ENCODE peak calls at places on chromosomes 11 and 22, in eight cellular contexts. V, Q, X, D, T, E, K and G are unnamed samples.

GRCh38 chr22:24177045-24177444 is 4.2 kb upstream of the SUSD2 start:
- DNase-seq in D (no peak), E (no peak), Q (no peak), K (no peak), V (no peak), T (no peak), X (no peak), G (no peak)

GRCh38 chr11:124285610-124286344 is 28.0 kb downstream of the OR8D1 start:
- DNase-seq in E (peak), Q (no peak), X (no peak), V (no peak), K (no peak), D (no peak), T (peak), G (no peak)

GRCh38 chr11:125180413-125181305 is 16.1 kb downstream of the PKNOX2 start:
- DNase-seq in Q (no peak), X (no peak), E (peak), D (no peak), V (no peak), K (no peak), T (no peak), G (no peak)

GRCh38 chr22:37676691-37677627 is 1.5 kb downstream of the LGALS1 start:
- DNase-seq in Q (peak), V (peak), E (peak), K (peak), X (peak), D (peak), T (peak), G (peak)

GRCh38 chr22:44753189-44754042 is 1.0 kb downstream of the ARHGAP8 start:
- DNase-seq in K (no peak), T (peak), X (no peak), E (no peak), D (no peak), Q (no peak), V (no peak), G (no peak)

GRCh38 chr11:67302571-67303131 is 679 bp upstream of the SSH3 start:
- DNase-seq in K (no peak), Q (peak), T (no peak), E (no peak), V (no peak), X (peak), D (no peak), G (peak)

GRCh38 chr11:122180435-122180834 is 64.4 kb upstream of the BLID start:
- DNase-seq in V (no peak), X (no peak), D (no peak), T (peak), K (no peak), E (peak), Q (no peak), G (no peak)

GRCh38 chr11:83785942-83786341 is 499.8 kb upstream of the CCDC90B start:
- DNase-seq in Q (no peak), E (no peak), V (no peak), K (no peak), T (no peak), D (no peak), X (no peak), G (no peak)

GRCh38 chr22:30121988-30122387 is 41.7 kb downstream of the HORMAD2 start:
- DNase-seq in T (no peak), E (no peak), X (no peak), Q (no peak), D (no peak), V (no peak), K (no peak), G (no peak)

GRCh38 chr11:2562897-2563215 is 118.0 kb downstream of the KCNQ1 start:
- DNase-seq in V (no peak), E (no peak), K (no peak), D (no peak), T (no peak), Q (no peak), X (no peak), G (no peak)

GRCh38 chr22:50053861-50054260 is 4.2 kb downstream of the TTLL8 start:
- DNase-seq in X (no peak), D (no peak), K (no peak), V (no peak), E (no peak), T (no peak), Q (no peak), G (no peak)

GRCh38 chr22:40196628-40197027 is 18.9 kb downstream of the TNRC6B start:
- DNase-seq in Q (no peak), K (no peak), D (no peak), E (peak), X (peak), T (peak), V (no peak), G (no peak)

GRCh38 chr11:95398437-95399112 is 167.6 kb upstream of the SESN3 start:
- DNase-seq in K (no peak), D (no peak), X (no peak), T (no peak), V (no peak), Q (no peak), E (no peak), G (no peak)

GRCh38 chr22:26712158-26712557 is 54.8 kb downstream of the MIAT start:
- DNase-seq in T (no peak), E (no peak), Q (no peak), V (no peak), D (no peak), X (no peak), K (no peak), G (no peak)

GRCh38 chr11:68977781-68978625 is 2.8 kb downstream of the MRGPRD start:
- DNase-seq in X (peak), V (no peak), Q (no peak), T (no peak), K (no peak), D (no peak), E (no peak), G (no peak)

GRCh38 chr22:23220485-23221350 is 40.4 kb downstream of the BCR start:
- DNase-seq in T (no peak), X (no peak), K (no peak), D (peak), V (no peak), E (peak), Q (no peak), G (no peak)

GRCh38 chr11:106262852-106263251 is 185.4 kb downstream of the AASDHPPT start:
- DNase-seq in V (no peak), T (no peak), D (no peak), X (no peak), E (no peak), Q (no peak), K (no peak), G (no peak)

GRCh38 chr11:128575956-128576340 is 11.4 kb downstream of the ETS1 start:
- DNase-seq in X (no peak), V (no peak), E (peak), Q (peak), T (no peak), D (no peak), K (no peak), G (no peak)

GRCh38 chr11:99383628-99384300 is 363.0 kb downstream of the CNTN5 start:
- DNase-seq in T (no peak), V (no peak), Q (no peak), E (no peak), K (no peak), D (no peak), X (no peak), G (no peak)

GRCh38 chr11:69252494-69252845 is 41.5 kb upstream of the MYEOV start:
- DNase-seq in K (no peak), V (no peak), E (no peak), T (no peak), D (no peak), Q (no peak), X (no peak), G (no peak)

GRCh38 chr11:70933986-70934583 is 318.3 kb downstream of the SHANK2 start:
- DNase-seq in X (no peak), Q (no peak), T (no peak), K (no peak), V (no peak), D (no peak), E (no peak), G (no peak)

GRCh38 chr11:17352925-17353227 is 1.3 kb downstream of the NCR3LG1 start:
- DNase-seq in T (peak), X (peak), Q (peak), E (no peak), D (peak), K (peak), V (no peak), G (no peak)

GRCh38 chr11:11857769-11858168 is 16.0 kb downstream of the USP47 start:
- DNase-seq in E (no peak), T (no peak), K (no peak), V (no peak), Q (no peak), D (no peak), X (no peak), G (no peak)

GRCh38 chr11:3021125-3021524 is 29.0 kb upstream of the NAP1L4 start:
- DNase-seq in E (peak), X (peak), T (peak), D (no peak), Q (no peak), V (no peak), K (peak), G (no peak)

GRCh38 chr11:122853971-122854446 is 15.7 kb downstream of the CRTAM start:
- DNase-seq in Q (peak), E (peak), X (peak), D (no peak), K (peak), T (peak), V (no peak), G (no peak)

GRCh38 chr11:93652161-93652597 is 9.3 kb upstream of the CEP295 start:
- DNase-seq in V (no peak), X (peak), D (no peak), Q (peak), E (peak), T (peak), K (peak), G (no peak)

GRCh38 chr22:48749555-48750227 is 1078.0 kb downstream of the BRD1 start:
- DNase-seq in X (no peak), T (no peak), E (no peak), K (peak), Q (no peak), V (no peak), D (no peak), G (no peak)

GRCh38 chr11:79708319-79708928 is 267.6 kb upstream of the TENM4 start:
- DNase-seq in Q (no peak), T (peak), D (peak), V (no peak), K (no peak), X (peak), E (no peak), G (no peak)

GRCh38 chr11:127458561-127458960 is 458.0 kb upstream of the KIRREL3 start:
- DNase-seq in V (no peak), E (no peak), T (no peak), K (no peak), Q (no peak), X (no peak), D (no peak), G (no peak)

GRCh38 chr11:35334385-35335090 is 84.8 kb downstream of the SLC1A2 start:
- DNase-seq in E (no peak), X (peak), Q (no peak), T (no peak), K (no peak), D (peak), V (no peak), G (peak)

GRCh38 chr11:69365567-69365966 is 71.6 kb downstream of the MYEOV start:
- DNase-seq in Q (no peak), V (peak), E (no peak), D (no peak), T (no peak), K (no peak), X (no peak), G (no peak)

GRCh38 chr11:1017269-1018005 is 19.1 kb downstream of the MUC6 start:
- DNase-seq in Q (no peak), K (no peak), E (peak), V (no peak), X (no peak), D (no peak), T (peak), G (no peak)

GRCh38 chr22:46997311-46997970 is 235.0 kb downstream of the TBC1D22A start:
- DNase-seq in E (no peak), D (no peak), V (no peak), X (no peak), K (no peak), Q (no peak), T (no peak), G (no peak)

GRCh38 chr11:14981507-14981906 is 9.4 kb upstream of the CALCA start:
- DNase-seq in E (no peak), Q (no peak), D (no peak), X (no peak), K (no peak), V (no peak), T (no peak), G (no peak)

GRCh38 chr11:68863553-68864265 is 22.0 kb upstream of the CPT1A start:
- DNase-seq in V (no peak), Q (no peak), D (no peak), T (no peak), E (no peak), X (no peak), K (no peak), G (no peak)

GRCh38 chr11:87661270-87661669 is 514.0 kb downstream of the RAB38 start:
- DNase-seq in V (no peak), X (no peak), T (no peak), Q (no peak), D (no peak), E (no peak), K (no peak), G (no peak)

GRCh38 chr11:67194096-67194495 is 72.2 kb upstream of the GRK2 start:
- DNase-seq in V (no peak), T (no peak), Q (no peak), K (no peak), D (no peak), X (no peak), E (no peak), G (no peak)

GRCh38 chr22:19568337-19569311 is 44.4 kb upstream of the CLDN5 start:
- DNase-seq in D (no peak), Q (no peak), K (no peak), E (peak), X (no peak), T (peak), V (no peak), G (no peak)

GRCh38 chr11:95684701-95685100 is 104.9 kb downstream of the FAM76B start:
- DNase-seq in K (no peak), V (no peak), T (no peak), Q (no peak), X (no peak), D (no peak), E (no peak), G (no peak)

GRCh38 chr11:34105957-34106504 is 602 bp downstream of the NAT10 start:
- DNase-seq in X (no peak), V (no peak), E (no peak), D (no peak), K (no peak), Q (no peak), T (peak), G (no peak)

GRCh38 chr11:34104680-34105078 is 750 bp upstream of the NAT10 start:
- DNase-seq in T (no peak), K (no peak), Q (no peak), V (no peak), E (no peak), D (no peak), X (no peak), G (no peak)

GRCh38 chr11:34105079-34105956 is at the start of gene NAT10:
- DNase-seq in T (peak), E (peak), V (peak), D (peak), X (peak), Q (peak), K (peak), G (peak)
- TF ChIP-seq CTCF in T (peak), E (peak), V (peak), D (peak), X (no peak), Q (peak), K (no peak), G (peak)

DNA sequence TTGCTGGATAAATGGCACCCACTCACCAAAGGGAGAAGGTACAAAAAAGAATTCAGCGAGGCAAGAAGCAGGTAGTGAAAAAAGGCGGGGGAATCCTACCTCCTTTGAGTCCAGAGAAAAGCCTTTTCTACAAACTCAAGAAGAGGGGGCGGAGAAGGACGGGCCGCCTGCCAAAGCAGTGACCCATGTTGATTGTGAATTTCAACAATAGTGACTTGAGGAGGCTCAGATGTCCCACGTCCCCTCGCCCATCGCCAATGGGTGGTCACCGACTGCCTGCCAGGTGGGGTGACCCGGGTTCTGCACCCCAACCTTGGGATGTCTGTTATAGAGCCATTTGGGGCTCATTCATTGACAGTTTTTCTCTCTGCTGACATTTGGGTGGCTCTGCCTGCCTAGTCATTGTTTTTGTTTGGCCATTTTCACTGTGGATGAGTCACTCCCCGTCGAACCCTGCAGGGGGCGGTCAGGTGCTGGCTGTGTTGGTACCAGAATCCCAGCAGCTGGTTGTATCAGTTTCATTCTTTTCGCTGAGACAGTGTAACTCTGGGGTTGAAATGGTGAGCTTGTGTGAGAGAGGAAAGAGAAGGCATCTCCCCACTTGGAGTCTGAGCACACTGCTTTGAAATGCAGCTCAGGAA is 163.4 kb upstream of the NCAM1 start:
- DNase-seq in T (no peak), D (peak), E (no peak), X (peak), K (peak), V (no peak), Q (no peak), G (no peak)
- TF ChIP-seq CTCF in T (no peak), D (peak), E (no peak), X (no peak), K (no peak), V (peak), Q (peak), G (peak)

GRCh38 chr11:8690374-8691342 is 8.1 kb downstream of the RPL27A start:
- DNase-seq in D (no peak), E (no peak), X (no peak), Q (no peak), K (no peak), V (no peak), T (no peak), G (no peak)

GRCh38 chr11:8689726-8690255 is 7.2 kb downstream of the RPL27A start:
- DNase-seq in E (no peak), T (no peak), V (no peak), D (no peak), X (no peak), Q (no peak), K (no peak), G (no peak)

GRCh38 chr11:8686325-8686724 is 3.7 kb downstream of the RPL27A start:
- DNase-seq in K (no peak), X (no peak), T (no peak), D (no peak), Q (no peak), V (no peak), E (no peak), G (no peak)

GRCh38 chr11:8685820-8686219 is 3.2 kb downstream of the RPL27A start:
- DNase-seq in X (no peak), V (no peak), D (no peak), K (no peak), T (no peak), Q (no peak), E (no peak), G (no peak)

GRCh38 chr11:8688414-8689362 is 6.1 kb downstream of the RPL27A start:
- DNase-seq in E (peak), K (peak), T (peak), Q (peak), V (peak), D (peak), X (peak), G (peak)
- TF ChIP-seq CTCF in E (no peak), K (no peak), T (peak), Q (peak), V (no peak), D (no peak), X (no peak), G (no peak)

GRCh38 chr11:118672865-118673264 is 6.6 kb downstream of the TREH start:
- DNase-seq in X (no peak), D (no peak), K (no peak), V (no peak), E (no peak), T (no peak), Q (no peak), G (no peak)
- TF ChIP-seq CTCF in X (no peak), D (no peak), K (no peak), V (peak), E (peak), T (peak), Q (no peak), G (peak)

DNA sequence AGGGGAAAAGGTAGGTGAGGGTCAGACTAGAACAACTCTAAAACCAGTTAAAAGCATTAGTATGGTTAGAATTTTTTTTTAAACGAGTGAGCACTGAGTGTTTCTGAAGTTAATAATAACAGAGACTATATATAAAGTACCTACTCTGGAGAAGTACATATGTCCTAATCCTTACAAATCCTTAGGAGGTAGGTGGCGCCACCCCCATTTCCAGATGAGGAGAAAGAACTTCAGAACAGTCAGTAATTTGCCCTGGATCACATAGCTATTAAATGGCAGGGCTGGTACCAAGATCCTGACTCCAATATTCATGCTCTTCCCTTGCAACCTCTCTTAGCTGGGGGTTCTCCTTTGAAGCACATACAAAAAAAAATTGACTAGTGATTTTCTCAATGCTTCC is 80.5 kb downstream of the CLPB start:
- DNase-seq in X (no peak), Q (no peak), K (no peak), V (no peak), D (no peak), T (no peak), E (no peak), G (no peak)
- TF ChIP-seq CTCF in X (no peak), Q (peak), K (no peak), V (peak), D (no peak), T (peak), E (no peak), G (no peak)

GRCh38 chr22:25492950-25493790 is 71.3 kb upstream of the GRK3 start:
- DNase-seq in X (no peak), K (no peak), Q (no peak), D (no peak), V (no peak), E (no peak), T (no peak), G (no peak)
- TF ChIP-seq CTCF in X (no peak), K (no peak), Q (no peak), D (no peak), V (no peak), E (no peak), T (no peak), G (no peak)

DNA sequence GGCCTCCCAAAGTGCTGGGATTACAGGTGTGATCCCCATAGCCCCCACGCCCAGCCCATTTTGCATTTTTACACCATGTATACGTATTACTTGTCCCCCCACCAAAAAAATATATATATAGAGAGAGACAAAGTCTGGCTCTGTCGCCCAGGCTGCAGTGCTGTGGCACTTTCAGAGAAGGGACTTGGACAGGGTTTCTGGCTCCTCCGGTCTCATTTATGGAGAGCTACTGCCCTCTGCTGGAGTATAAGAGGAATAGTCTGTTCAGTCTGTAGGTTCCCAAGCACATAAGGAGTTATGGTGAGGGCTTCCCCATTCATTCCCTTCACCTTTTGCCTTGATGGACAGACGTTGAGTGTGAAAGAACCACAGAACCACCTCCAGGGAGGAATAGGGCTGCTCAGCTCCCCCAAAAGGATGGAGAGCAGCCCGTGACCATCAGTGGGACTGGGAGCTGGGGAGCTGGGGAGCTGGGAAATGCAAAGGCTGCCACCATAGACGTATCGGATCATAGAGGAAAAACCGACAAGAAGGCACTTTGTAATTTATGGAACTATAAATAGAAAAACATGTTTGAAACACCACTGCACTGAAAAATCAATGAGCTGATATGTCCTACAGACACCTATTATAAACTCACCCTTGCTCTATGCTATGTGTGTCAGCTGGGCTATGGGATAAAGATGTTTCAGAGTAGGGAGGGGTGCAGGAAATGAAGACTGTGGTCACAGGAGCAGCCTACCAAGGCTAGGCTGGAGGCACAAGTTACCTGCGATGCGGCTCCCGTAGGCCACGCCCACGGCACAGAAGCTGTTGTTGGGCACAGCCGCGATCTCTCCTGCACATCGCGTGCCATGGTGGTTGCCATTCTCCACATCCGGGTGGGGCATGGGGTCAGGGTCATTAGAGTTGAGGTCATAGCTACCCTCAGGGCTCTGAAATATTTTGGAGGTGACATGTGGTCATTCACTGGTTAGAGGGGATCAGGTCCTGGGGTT is 5.2 kb downstream of the PCSK7 start:
- DNase-seq in D (peak), T (peak), X (peak), E (peak), Q (peak), V (no peak), K (peak), G (peak)
- TF ChIP-seq CTCF in D (peak), T (peak), X (peak), E (peak), Q (peak), V (peak), K (peak), G (peak)